ENCODE peak calls at places on chromosome 4, in eight cellular contexts. Y is activated CD8-positive, alpha-beta memory T cell treated with anti-CD3 and anti-CD28 coated beads for 4 hours; J is B cell; X is activated CD4-positive, alpha-beta T cell treated with anti-CD3 and anti-CD28 coated beads, Interleukin-2, amount 10 ng/mL, durations not matched to agents 7 days and 5 days; R is substantia nigra; B is stimulated activated naive B cell treated with anti-CD40 and anti-IgM and Interleukin-4, amounts not matched to agents 10 μg/mL and 1 μg/mL and 100 μg/mL, for 72 hours; L is vagina; K is stimulated activated CD4-positive, alpha-beta T cell treated with anti-CD3 and anti-CD28 coated beads, Interleukin-15, amount 100 ng/mL, for 1 hour. W is an unnamed sample.

GRCh38 chr4:5874811-5875465 is 17.9 kb downstream of the CRMP1 start:
- DNase-seq in Y (no peak), J (no peak), X (no peak), R (no peak), B (no peak), L (no peak), K (no peak), W (no peak)

GRCh38 chr4:1295405-1296055 is 5.8 kb downstream of the MAEA start:
- DNase-seq in Y (no peak), J (no peak), X (no peak), R (no peak), B (no peak), L (no peak), K (no peak), W (no peak)

GRCh38 chr4:24476209-24476781 is 108.1 kb downstream of the DHX15 start:
- DNase-seq in Y (no peak), J (peak), X (no peak), R (no peak), B (no peak), L (no peak), K (no peak), W (no peak)

GRCh38 chr4:110970642-110971041 is 347.8 kb upstream of the PITX2 start:
- DNase-seq in Y (no peak), J (no peak), X (peak), R (no peak), B (no peak), L (no peak), K (no peak), W (no peak)

GRCh38 chr4:57114973-57115372 is 4.8 kb upstream of the IGFBP7 start:
- DNase-seq in Y (no peak), J (no peak), X (no peak), R (no peak), B (no peak), L (no peak), K (no peak), W (peak)

GRCh38 chr4:13455411-13455810 is 28.7 kb downstream of the RAB28 start:
- DNase-seq in Y (no peak), J (no peak), X (no peak), R (no peak), B (no peak), L (no peak), K (no peak), W (peak)

GRCh38 chr4:139898293-139898692 is 232.7 kb downstream of the MGST2 start:
- DNase-seq in Y (no peak), J (peak), X (no peak), R (no peak), B (no peak), L (no peak), K (no peak), W (no peak)

GRCh38 chr4:151099976-151100417 is 569 bp downstream of the RPS3A start:
- DNase-seq in Y (no peak), J (no peak), X (no peak), R (no peak), B (no peak), L (no peak), K (no peak), W (no peak)

GRCh38 chr4:111066887-111067286 is 444.0 kb upstream of the PITX2 start:
- DNase-seq in Y (no peak), J (no peak), X (no peak), R (no peak), B (no peak), L (no peak), K (no peak), W (no peak)

GRCh38 chr4:84167579-84167978 is 331.5 kb downstream of the NKX6-1 start:
- DNase-seq in Y (no peak), J (no peak), X (no peak), R (no peak), B (no peak), L (no peak), K (no peak), W (no peak)

GRCh38 chr4:114558446-114559020 is 40.1 kb upstream of the UGT8 start:
- DNase-seq in Y (no peak), J (no peak), X (no peak), R (no peak), B (no peak), L (no peak), K (no peak), W (no peak)

W was measured in HCEC 1CT.